ENCODE peak calls at places on chromosomes 4 and X, in seven cellular contexts. B is IMR-90, M is uterus, G is tibial nerve, O is OCI-LY7, J is heart left ventricle, D is cardiac muscle cell. X is an unnamed sample.

GRCh38 chr4:134202557-134202956 is 968 bp upstream of the PABPC4L start:
- DNase-seq in J (no peak), B (no peak), M (no peak), G (no peak), O (no peak), D (no peak), X (no peak)

GRCh38 chr4:94831607-94832006 is 73.9 kb downstream of the BMPR1B start:
- DNase-seq in D (no peak), J (no peak), O (no peak), B (no peak), G (no peak), M (no peak), X (no peak)

GRCh38 chr4:187893418-187893817 is 102.2 kb upstream of the ZFP42 start:
- DNase-seq in G (no peak), O (no peak), B (no peak), D (no peak), M (no peak), J (no peak), X (no peak)

GRCh38 chr4:41757521-41758156 is 9.1 kb upstream of the PHOX2B start:
- DNase-seq in D (no peak), J (no peak), G (no peak), B (no peak), O (no peak), M (no peak), X (no peak)

GRCh38 chr4:174265917-174266316 is 17.6 kb downstream of the FBXO8 start:
- DNase-seq in G (no peak), M (no peak), J (no peak), O (no peak), D (no peak), B (no peak), X (no peak)

GRCh38 chrX:42776195-42776594 is 1.8 kb downstream of the PPP1R2C start:
- DNase-seq in B (no peak), D (no peak), M (no peak), J (no peak), O (peak; percentile 66), G (no peak), X (no peak)

GRCh38 chrX:134753185-134754008 is 95.1 kb upstream of the PLAC1 start:
- DNase-seq in O (no peak), G (no peak), D (no peak), B (peak; percentile 65), M (no peak), J (no peak), X (no peak)

GRCh38 chrX:46333550-46333949 is 211.7 kb downstream of the ZNF674 start:
- DNase-seq in D (no peak), M (no peak), J (no peak), G (no peak), O (no peak), B (no peak), X (no peak)

GRCh38 chr4:25723409-25723808 is 67.8 kb downstream of the SLC34A2 start:
- DNase-seq in B (peak; percentile 32), O (no peak), D (no peak), G (no peak), M (no peak), J (no peak), X (no peak)

GRCh38 chr4:118033148-118034060 is 882 bp upstream of the NDST3 start:
- DNase-seq in M (no peak), O (no peak), B (peak; percentile 24), J (no peak), D (peak; percentile 66), G (no peak), X (peak; percentile 60)

GRCh38 chr4:85725727-85726170 is 250.8 kb downstream of the ARHGAP24 start:
- DNase-seq in D (peak; percentile 35), M (no peak), J (peak; percentile 79), B (no peak), G (no peak), O (peak; percentile 85), X (no peak)

GRCh38 chr4:85726555-85726954 is 251.6 kb downstream of the ARHGAP24 start:
- DNase-seq in B (no peak), O (no peak), D (no peak), J (no peak), M (no peak), G (no peak), X (no peak)

GRCh38 chr4:85722806-85723205 is 247.9 kb downstream of the ARHGAP24 start:
- DNase-seq in G (no peak), B (no peak), O (no peak), D (no peak), M (no peak), J (no peak), X (no peak)

GRCh38 chr4:85722401-85722800 is 247.5 kb downstream of the ARHGAP24 start:
- DNase-seq in D (no peak), O (no peak), B (no peak), G (no peak), M (no peak), J (no peak), X (no peak)

DNA sequence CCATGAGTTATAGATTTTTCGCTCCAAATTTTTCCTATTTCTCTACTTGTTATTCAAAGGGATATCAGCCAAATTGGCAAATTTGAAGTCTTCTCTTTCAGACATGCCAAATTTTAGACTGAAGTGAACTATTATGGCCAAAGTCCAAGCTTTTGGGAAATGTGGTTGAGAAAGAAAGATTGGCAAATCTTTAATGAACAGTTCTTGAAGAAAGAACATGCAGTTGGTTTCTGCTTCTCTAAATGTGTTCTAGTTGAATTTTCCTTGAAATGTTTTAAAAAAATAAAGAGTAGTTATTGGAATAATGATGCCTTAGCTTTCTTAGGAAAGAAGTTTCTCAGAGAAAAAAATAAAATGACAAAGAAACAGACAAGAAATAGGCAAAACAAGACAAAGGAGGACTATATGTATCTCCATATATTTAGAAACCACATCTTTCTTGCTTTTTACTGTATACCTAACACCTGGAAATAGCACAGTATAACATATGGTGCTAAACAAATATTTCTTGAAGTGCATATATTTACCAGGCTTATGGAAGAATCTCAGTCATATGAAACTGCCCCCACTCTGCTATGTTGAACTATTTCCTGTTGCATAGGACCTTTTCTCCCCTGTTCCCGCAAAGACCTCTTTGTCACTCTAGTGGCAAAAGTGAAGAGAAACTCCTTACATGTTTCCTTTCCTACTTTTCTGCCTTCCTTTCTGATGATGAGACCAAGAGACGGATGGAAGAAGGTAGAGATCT is 250.0 kb downstream of the ARHGAP24 start:
- DNase-seq in B (no peak), O (peak; percentile 49), M (no peak), G (no peak), D (no peak), J (no peak), X (no peak)
- H3K27ac ChIP-seq in B (no peak overlapping the region), O (peak overlapping the region; percentile 83), M (peak overlapping the region; percentile 9), G (peak overlapping the region; percentile 72), D (peak overlapping the region; percentile 21), J (peak overlapping the region; percentile 69), X (no peak overlapping the region)

DNA sequence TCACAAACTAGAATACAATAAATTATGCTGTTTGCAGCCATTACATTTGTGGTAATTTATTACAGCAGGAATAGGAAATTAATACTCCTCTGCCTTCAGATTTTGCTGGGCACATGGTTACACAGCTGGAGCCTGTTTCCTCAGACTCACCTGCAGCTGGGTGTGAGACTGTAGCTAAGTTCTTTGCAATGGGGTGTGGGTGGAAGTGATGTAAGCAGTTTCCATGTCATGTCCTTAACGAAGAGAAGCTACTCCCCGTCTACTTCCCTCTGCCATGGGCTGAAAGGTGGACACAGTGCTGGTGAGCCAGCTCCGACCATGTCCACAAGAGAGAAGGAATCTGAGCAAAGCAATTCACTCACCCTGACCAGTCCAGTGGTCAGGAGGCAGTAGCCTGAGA is 18.2 kb downstream of the SH3KBP1 start:
- DNase-seq in O (peak; percentile 48), J (no peak), B (no peak), G (no peak), D (no peak), M (no peak), X (no peak)
- H3K4me3 ChIP-seq in O (no peak overlapping the region), J (no peak overlapping the region), B (no peak overlapping the region), G (no peak overlapping the region), D (no peak overlapping the region), M (no peak overlapping the region), X (no peak overlapping the region)

GRCh38 chr4:161496-162284 is 37.4 kb downstream of the ZNF718 start:
- DNase-seq in O (no peak), B (no peak), M (no peak), J (no peak), D (no peak), G (no peak), X (no peak)
- H3K9me3 ChIP-seq in O (peaks cover 67% of the 10 kb centered on the region), B (peaks cover 42% of the 10 kb centered on the region), M (peaks cover 92% of the 10 kb centered on the region), J (peaks cover 76% of the 10 kb centered on the region), D (peaks cover 22% of the 10 kb centered on the region), G (peaks cover 90% of the 10 kb centered on the region), X (no peaks in the 10 kb centered on the region)

DNA sequence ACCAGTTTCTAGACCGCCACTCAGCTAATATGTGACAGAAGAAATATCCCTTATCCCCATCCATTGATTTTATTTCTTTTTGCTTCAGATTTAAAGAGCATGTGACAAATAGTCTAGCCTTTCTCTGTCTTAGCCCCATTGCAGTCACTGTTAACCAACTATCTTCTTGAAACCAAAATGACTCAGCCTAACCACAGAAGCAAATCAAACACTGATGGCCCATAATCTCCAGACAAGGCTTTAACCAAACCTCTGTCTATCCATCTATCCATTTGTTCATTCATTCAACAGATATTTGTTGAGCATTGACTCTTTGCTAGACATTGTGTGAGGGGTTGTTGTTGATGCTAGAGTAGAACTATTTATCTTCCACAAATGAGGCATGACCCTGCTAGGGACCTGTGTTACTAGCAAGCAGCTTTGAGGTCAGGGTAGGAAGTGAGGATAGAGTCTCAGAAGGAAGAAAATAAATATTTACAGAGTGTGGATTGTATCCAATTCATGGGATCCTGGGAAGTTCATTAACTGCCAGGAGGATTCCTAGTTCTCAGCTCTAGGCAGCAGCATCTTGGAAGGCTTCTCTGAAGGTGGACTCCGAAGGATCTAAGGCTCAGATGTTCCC is 22.5 kb downstream of the HNRNPH2 start:
- DNase-seq in M (no peak), D (no peak), G (no peak), B (peak; percentile 54), O (no peak), J (no peak), X (no peak)
- H3K27ac ChIP-seq in M (no peak overlapping the region), D (no peak overlapping the region), G (no peak overlapping the region), B (no peak overlapping the region), O (no peak overlapping the region), J (no peak overlapping the region), X (peak overlapping the region; percentile 79)